ENCODE peak calls at places on chromosomes 7 and 10, in ten cellular contexts. C is dorsolateral prefrontal cortex; H is CD8-positive, alpha-beta T cell; B is non-pigmented ciliary epithelial cell; A is psoas muscle; I is Panc1; J is AG04449; S is type B pancreatic cell; D is AML-193; Y is HuH-7.5. R is an unnamed sample.

GRCh38 chr10:62817120-62817762 is 1.1 kb upstream of the EGR2 start:
- DNase-seq in D (no peak), J (no peak), I (no peak), Y (peak), A (peak), C (no peak), B (no peak), S (no peak), H (peak), R (peak)

GRCh38 chr7:13990319-13990983 is 985 bp upstream of the ETV1 start:
- DNase-seq in Y (no peak), B (no peak), A (peak), S (no peak), H (no peak), C (no peak), J (no peak), I (peak), D (no peak), R (peak)

GRCh38 chr10:17023386-17024298 is 106.0 kb downstream of the CUBN start:
- DNase-seq in A (no peak), B (peak), D (peak), J (peak), S (no peak), H (peak), Y (no peak), C (no peak), I (no peak), R (peak)

GRCh38 chr7:116403265-116403664 is 96.3 kb upstream of the CAV2 start:
- DNase-seq in B (no peak), J (peak), D (no peak), S (no peak), A (no peak), Y (no peak), I (no peak), C (no peak), H (no peak), R (no peak)

GRCh38 chr10:70328987-70329386 is 45.2 kb upstream of the NPFFR1 start:
- DNase-seq in S (no peak), J (no peak), D (no peak), C (no peak), A (no peak), Y (no peak), I (no peak), B (no peak), H (no peak), R (peak)

GRCh38 chr10:113126506-113127192 is 176.6 kb downstream of the TCF7L2 start:
- DNase-seq in H (peak), D (peak), J (no peak), C (peak), Y (no peak), I (peak), A (peak), B (no peak), S (peak), R (peak)

GRCh38 chr7:47444376-47445098 is 137.4 kb downstream of the TNS3 start:
- DNase-seq in Y (peak), J (no peak), D (no peak), A (no peak), C (no peak), S (no peak), B (no peak), H (no peak), I (no peak), R (peak)

GRCh38 chr10:69333205-69333604 is 54.9 kb downstream of the HK1 start:
- DNase-seq in S (no peak), A (no peak), B (no peak), I (no peak), Y (no peak), J (no peak), C (no peak), D (no peak), H (no peak), R (peak)

GRCh38 chr7:100588438-100588837 is 2.3 kb downstream of the FBXO24 start:
- DNase-seq in J (no peak), D (peak), S (no peak), C (no peak), Y (peak), B (no peak), H (no peak), I (no peak), A (no peak), R (no peak)

GRCh38 chr10:124697443-124697836 is 46.7 kb downstream of the FAM53B start:
- DNase-seq in I (no peak), D (no peak), A (no peak), S (no peak), B (no peak), Y (no peak), J (no peak), H (no peak), C (no peak), R (no peak)

GRCh38 chr7:27661776-27662489 is 750 bp downstream of the HIBADH start:
- DNase-seq in B (no peak), A (peak), D (peak), H (peak), Y (peak), S (no peak), C (no peak), J (no peak), I (no peak), R (peak)

GRCh38 chr7:77326131-77326530 is 90.0 kb downstream of the GSAP start:
- DNase-seq in J (no peak), C (no peak), B (no peak), S (no peak), Y (no peak), H (no peak), D (no peak), I (no peak), A (no peak), R (peak)